ENCODE peak calls at places on chromosomes 11 and 22, in ten cellular contexts. P, D, H, R, M, O, Y, I, A and L are unnamed samples. For H3K36me3 and H3K9me3, the result is how much of the 10 kb centered on the place peaks cover.

GRCh38 chr22:40376149-40376548 is 5.8 kb downstream of the SGSM3 start:
- DNase-seq in I (no peak), A (no peak), H (no peak), P (no peak), D (no peak), M (no peak), O (no peak), R (no peak), Y (no peak), L (no peak)

GRCh38 chr11:67561971-67562560 is 21.5 kb upstream of the GSTP1 start:
- DNase-seq in O (no peak), R (no peak), D (no peak), M (no peak), I (peak), A (no peak), H (peak), P (no peak), Y (no peak), L (no peak)

GRCh38 chr22:43017525-43018290 is 2.8 kb upstream of the PACSIN2 start:
- DNase-seq in O (no peak), I (no peak), A (no peak), H (no peak), M (no peak), R (no peak), P (no peak), D (no peak), Y (no peak), L (no peak)

GRCh38 chr11:66883021-66883968 is 26.4 kb downstream of the LRFN4 start:
- DNase-seq in H (peak), I (peak), P (peak), A (peak), M (no peak), O (no peak), Y (peak), R (peak), D (peak), L (peak)

GRCh38 chr22:44366372-44367310 is 53.9 kb upstream of the SHISAL1 start:
- DNase-seq in M (no peak), I (no peak), P (peak), R (no peak), O (no peak), Y (peak), A (no peak), H (no peak), D (no peak), L (peak)

GRCh38 chr11:116193321-116194114 is 579.3 kb downstream of the BUD13 start:
- DNase-seq in Y (peak), H (peak), A (peak), O (no peak), M (no peak), D (peak), I (peak), P (no peak), R (peak), L (peak)

GRCh38 chr11:64673279-64673678 is 49.7 kb downstream of the NRXN2 start:
- DNase-seq in P (no peak), M (no peak), O (no peak), R (no peak), H (no peak), A (no peak), Y (no peak), D (no peak), I (no peak), L (no peak)

GRCh38 chr11:12321217-12321937 is 56.0 kb upstream of the PARVA start:
- DNase-seq in M (no peak), I (no peak), Y (no peak), D (no peak), P (no peak), A (no peak), O (no peak), R (no peak), H (no peak), L (no peak)

GRCh38 chr22:24826710-24827285 is 20.8 kb downstream of the SGSM1 start:
- DNase-seq in M (no peak), I (no peak), D (no peak), H (no peak), P (no peak), R (no peak), Y (no peak), O (no peak), A (no peak), L (no peak)

GRCh38 chr11:105152556-105152955 is 13.0 kb upstream of the CARD18 start:
- DNase-seq in A (no peak), M (no peak), O (no peak), Y (no peak), P (no peak), I (no peak), R (no peak), D (no peak), H (no peak), L (no peak)

GRCh38 chr11:113160652-113161051 is 153.7 kb upstream of the TTC12 start:
- DNase-seq in O (no peak), I (no peak), M (no peak), A (no peak), H (no peak), D (no peak), P (no peak), Y (no peak), R (no peak), L (no peak)

GRCh38 chr11:114501901-114502300 is 57.8 kb downstream of the NXPE1 start:
- DNase-seq in H (no peak), P (no peak), I (peak), O (no peak), A (no peak), R (no peak), D (no peak), M (no peak), Y (no peak), L (no peak)

GRCh38 chr11:58047818-58048217 is 17.1 kb downstream of the OR6Q1 start:
- DNase-seq in H (no peak), I (no peak), P (no peak), O (no peak), M (no peak), R (no peak), D (no peak), Y (no peak), A (no peak), L (no peak)

GRCh38 chr11:106507645-106508306 is 430.3 kb downstream of the AASDHPPT start:
- DNase-seq in I (no peak), D (no peak), R (no peak), O (no peak), Y (no peak), H (no peak), P (no peak), A (no peak), M (no peak), L (no peak)

GRCh38 chr11:115199501-115199900 is 304.7 kb downstream of the CADM1 start:
- DNase-seq in I (peak), P (no peak), D (no peak), A (no peak), R (no peak), M (no peak), H (no peak), Y (no peak), O (no peak), L (no peak)

GRCh38 chr11:3933165-3933628 is 77.7 kb downstream of the STIM1 start:
- DNase-seq in P (no peak), A (no peak), O (no peak), M (no peak), H (no peak), I (no peak), D (no peak), Y (no peak), R (no peak), L (no peak)

GRCh38 chr11:78221396-78222315 is 32.9 kb downstream of the USP35 start:
- DNase-seq in A (no peak), O (no peak), I (no peak), D (no peak), H (no peak), R (no peak), P (no peak), Y (no peak), M (no peak), L (no peak)

GRCh38 chr11:122113836-122114235 is 2.2 kb downstream of the BLID start:
- DNase-seq in M (no peak), Y (no peak), I (peak), P (no peak), O (no peak), H (no peak), A (no peak), D (no peak), R (no peak), L (no peak)

GRCh38 chr11:46160100-46160499 is 38.8 kb upstream of the PHF21A start:
- DNase-seq in O (no peak), R (no peak), I (no peak), Y (no peak), P (peak), A (peak), H (peak), D (no peak), M (no peak), L (no peak)

GRCh38 chr22:19109198-19110063 is 12.8 kb downstream of the DGCR2 start:
- DNase-seq in Y (no peak), O (no peak), M (no peak), D (peak), I (peak), R (no peak), A (peak), H (peak), P (no peak), L (no peak)

GRCh38 chr11:12754582-12755250 is 80.5 kb downstream of the TEAD1 start:
- DNase-seq in A (peak), Y (no peak), P (no peak), R (no peak), O (no peak), I (no peak), H (no peak), D (no peak), M (no peak), L (no peak)

GRCh38 chr22:24208012-24208749 is 26.9 kb downstream of the SUSD2 start:
- DNase-seq in P (no peak), A (peak), I (peak), M (no peak), Y (no peak), O (no peak), R (no peak), H (peak), D (peak), L (no peak)

GRCh38 chr11:111944139-111944538 is 7.0 kb downstream of the DIXDC1 start:
- DNase-seq in H (peak), Y (no peak), D (peak), P (no peak), M (no peak), O (no peak), A (no peak), R (no peak), I (peak), L (no peak)

GRCh38 chr22:46081036-46081830 is 69.1 kb upstream of the PPARA start:
- DNase-seq in Y (peak), H (no peak), O (no peak), R (no peak), A (peak), D (no peak), I (peak), P (peak), M (peak), L (peak)

GRCh38 chr22:19258371-19258770 is 33.1 kb downstream of the CLTCL1 start:
- DNase-seq in M (no peak), D (no peak), O (no peak), A (no peak), H (no peak), Y (no peak), P (no peak), I (no peak), R (no peak), L (no peak)

GRCh38 chr11:130904380-130904779 is 11.9 kb downstream of the SNX19 start:
- DNase-seq in D (peak), R (peak), Y (no peak), P (no peak), H (no peak), O (no peak), I (peak), A (no peak), M (no peak), L (no peak)

GRCh38 chr11:115215694-115216615 is 288.3 kb downstream of the CADM1 start:
- DNase-seq in M (no peak), H (peak), P (no peak), A (no peak), R (peak), O (no peak), D (no peak), I (peak), Y (no peak), L (no peak)

GRCh38 chr11:75859614-75860013 is 44.6 kb downstream of the UVRAG start:
- DNase-seq in M (no peak), P (no peak), A (no peak), D (no peak), I (no peak), Y (no peak), O (no peak), H (no peak), R (no peak), L (no peak)

GRCh38 chr11:61361237-61361636 is 445 bp downstream of the CYB561A3 start:
- DNase-seq in P (no peak), M (no peak), H (no peak), O (no peak), I (no peak), D (no peak), Y (no peak), R (no peak), A (no peak), L (no peak)

GRCh38 chr11:11521306-11522002 is 100.4 kb downstream of the GALNT18 start:
- DNase-seq in I (no peak), A (no peak), M (no peak), D (no peak), R (no peak), H (no peak), P (no peak), Y (no peak), O (no peak), L (no peak)

GRCh38 chr11:112277937-112278336 is 17.3 kb upstream of the PLET1 start:
- DNase-seq in P (no peak), O (no peak), R (no peak), Y (no peak), H (peak), D (peak), A (no peak), I (peak), M (no peak), L (no peak)

GRCh38 chr22:44102121-44102520 is 78.0 kb downstream of the PARVB start:
- DNase-seq in O (no peak), M (no peak), R (no peak), A (no peak), I (no peak), H (no peak), D (no peak), Y (no peak), P (peak), L (peak)

DNA sequence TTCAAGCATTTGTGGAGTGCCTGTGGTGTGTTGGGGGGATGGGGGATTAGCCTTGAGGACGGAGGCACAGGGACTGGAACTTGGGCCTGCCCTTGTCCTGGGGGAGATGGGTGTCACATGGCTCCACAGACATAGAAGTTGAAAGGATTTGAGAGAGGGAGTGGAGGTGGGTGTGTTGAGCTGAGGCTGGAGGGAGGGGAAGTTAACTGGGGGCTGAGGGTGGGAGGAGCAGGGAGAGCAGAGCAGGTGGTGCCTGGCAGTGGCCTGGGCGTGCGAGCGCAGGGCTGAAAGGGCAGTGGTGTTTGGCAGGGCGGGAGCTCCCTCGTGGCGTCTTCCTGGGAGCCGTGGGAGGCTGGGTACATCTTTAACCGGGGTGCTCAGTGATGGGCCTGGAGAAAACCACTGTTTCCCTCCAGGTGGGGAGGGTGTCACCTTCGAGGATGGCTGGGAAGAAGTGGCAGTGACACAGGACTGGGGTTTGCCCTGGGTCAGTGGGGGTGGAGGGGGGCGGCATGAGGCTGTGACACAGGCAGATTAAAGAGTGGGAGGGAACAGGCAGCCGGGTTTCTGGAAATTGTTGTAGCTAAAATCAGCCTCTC is 45.5 kb downstream of the AP2A2 start:
- DNase-seq in H (no peak), O (no peak), A (no peak), I (no peak), Y (no peak), P (no peak), M (no peak), D (no peak), R (no peak), L (no peak)
- H3K36me3 ChIP-seq in H (under half), O (half or more), A (under half), I (under half), Y (under half), P (under half), M (under half), D (half or more), R (under half), L (under half)

DNA sequence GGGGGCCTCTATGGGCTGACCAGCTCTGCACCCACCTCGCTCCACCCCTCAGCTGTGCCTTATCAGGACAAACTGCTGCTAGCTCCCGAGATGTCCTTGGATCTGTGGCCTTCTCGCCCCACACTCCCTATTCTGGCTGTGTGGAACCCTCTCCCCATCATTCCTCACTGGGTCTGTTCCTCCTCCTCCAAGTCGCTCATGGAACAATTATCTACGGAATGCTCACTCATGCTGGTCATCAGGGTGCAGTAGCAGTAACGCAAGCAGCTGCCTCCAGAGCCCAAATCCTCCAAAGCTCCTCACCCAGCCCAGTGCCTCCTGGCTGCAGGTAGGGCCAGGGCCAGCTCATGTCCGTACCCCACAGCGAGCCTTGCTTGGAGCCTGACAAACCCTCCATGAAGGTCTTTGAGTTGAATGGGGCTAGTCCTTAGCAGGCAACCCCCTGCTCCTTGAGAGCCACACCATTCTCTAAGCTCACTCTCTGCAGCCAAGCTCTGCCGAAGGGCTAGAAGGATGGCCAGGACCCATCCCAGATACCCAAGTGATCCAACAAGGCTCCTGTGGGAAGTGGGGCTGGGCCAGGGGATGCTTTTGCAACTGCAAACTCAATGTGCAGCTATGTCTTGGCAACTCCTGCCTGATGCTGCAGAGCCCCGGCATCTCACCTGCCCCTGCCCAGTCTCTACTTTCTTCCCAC is 977.8 kb downstream of the TBC1D22A start:
- DNase-seq in Y (no peak), A (no peak), D (no peak), M (no peak), O (no peak), H (no peak), I (no peak), P (no peak), R (no peak), L (peak)
- H3K9me3 ChIP-seq in Y (under half), A (under half), D (under half), M (under half), O (under half), H (under half), I (under half), P (under half), R (under half), L (under half)

DNA sequence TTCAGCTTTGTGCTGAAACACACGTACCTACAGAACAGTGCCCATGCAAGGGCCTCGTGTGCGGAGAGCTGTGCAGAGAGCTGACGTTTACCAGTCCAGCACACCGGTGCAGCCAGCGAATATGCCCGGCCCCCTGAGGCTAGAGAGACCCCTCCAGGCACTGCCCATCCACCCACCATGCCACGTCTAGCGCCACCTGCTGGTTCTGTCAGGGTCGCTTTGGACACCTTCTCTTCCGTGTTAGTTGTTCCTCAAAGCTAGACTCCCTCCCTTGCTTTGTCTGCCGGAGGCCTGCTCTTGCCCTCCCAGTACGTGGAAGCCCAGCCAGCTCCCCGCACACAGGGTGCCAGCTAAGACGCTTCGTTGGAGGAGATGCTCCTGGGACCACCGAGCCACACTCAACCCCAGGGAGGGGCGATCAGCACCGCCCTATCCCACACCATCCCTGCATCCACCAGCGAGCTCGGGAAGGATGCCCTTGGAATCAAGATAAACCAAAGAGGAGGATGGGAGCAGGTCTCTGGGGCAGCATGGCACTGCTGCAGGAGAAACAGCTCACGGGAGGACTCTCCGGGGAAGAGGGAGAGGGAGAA is 43.4 kb downstream of the CPT1A start:
- DNase-seq in R (peak), M (no peak), Y (peak), O (no peak), I (peak), A (peak), H (peak), D (peak), P (peak), L (no peak)
- H3K36me3 ChIP-seq in R (under half), M (half or more), Y (under half), O (half or more), I (under half), A (under half), H (under half), D (under half), P (half or more), L (under half)

DNA sequence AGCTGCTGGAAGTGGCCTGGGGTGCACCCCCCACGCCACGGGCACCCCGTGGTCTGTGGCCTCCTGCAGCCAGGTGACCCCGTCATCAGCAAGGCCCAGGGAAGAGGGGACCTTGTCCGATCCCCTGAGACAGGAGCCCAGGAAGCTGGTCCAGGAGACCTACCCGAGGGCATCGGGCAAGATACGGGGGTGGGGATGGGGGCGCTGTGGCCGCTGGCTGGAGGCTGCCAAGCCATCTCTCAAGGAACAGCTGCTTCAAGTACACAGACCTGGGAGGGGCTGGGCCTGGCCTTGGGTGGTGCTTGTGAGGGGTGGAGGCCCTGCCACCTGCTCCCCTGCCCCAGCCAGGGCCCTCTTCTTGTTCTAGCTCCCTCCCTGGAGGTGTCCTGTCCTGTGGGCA is 1272.1 kb downstream of the BRD1 start:
- DNase-seq in H (no peak), R (no peak), I (no peak), Y (no peak), A (no peak), D (no peak), M (no peak), O (no peak), P (no peak), L (no peak)
- H3K9me3 ChIP-seq in H (under half), R (under half), I (under half), Y (under half), A (under half), D (under half), M (under half), O (under half), P (under half), L (under half)

GRCh38 chr11:9142732-9143131 is 51.3 kb upstream of the SCUBE2 start:
- DNase-seq in R (no peak), H (no peak), O (no peak), A (no peak), Y (no peak), I (no peak), D (no peak), M (no peak), P (no peak), L (no peak)
- H3K36me3 ChIP-seq in R (under half), H (under half), O (half or more), A (under half), Y (under half), I (half or more), D (half or more), M (half or more), P (half or more), L (under half)

GRCh38 chr11:2644844-2645778 is 54.7 kb downstream of the KCNQ1OT1 start:
- DNase-seq in R (no peak), H (no peak), D (no peak), Y (no peak), A (no peak), I (no peak), M (no peak), O (no peak), P (no peak), L (no peak)
- H3K9me3 ChIP-seq in R (half or more), H (half or more), D (half or more), Y (under half), A (under half), I (under half), M (half or more), O (half or more), P (half or more), L (under half)

GRCh38 chr22:20724676-20725454 is 49.0 kb upstream of the SERPIND1 start:
- DNase-seq in A (no peak), H (no peak), D (no peak), I (no peak), O (no peak), Y (no peak), R (no peak), P (peak), M (no peak), L (peak)
- H3K36me3 ChIP-seq in A (under half), H (under half), D (half or more), I (under half), O (half or more), Y (under half), R (under half), P (under half), M (half or more), L (under half)

GRCh38 chr11:24145411-24145810 is 351.4 kb upstream of the LUZP2 start:
- DNase-seq in I (peak), M (no peak), A (no peak), D (peak), P (no peak), Y (no peak), H (no peak), R (no peak), O (no peak), L (no peak)
- H3K9me3 ChIP-seq in I (under half), M (under half), A (under half), D (under half), P (under half), Y (under half), H (under half), R (under half), O (under half), L (under half)